ENCODE peak calls at places on chromosomes 1 and 21, in eight cellular contexts. L, R, Z, S, G, J, K and A are unnamed samples. For H3K4me1, the result is how much of the 10 kb centered on the place peaks cover.

GRCh38 chr21:9737871-9738520 is 783.4 kb upstream of the TPTE start:
- DNase-seq in L (no peak), R (no peak), Z (no peak), S (no peak), G (no peak), J (no peak), K (no peak), A (no peak)

GRCh38 chr1:102732927-102733326 is 375.4 kb downstream of the COL11A1 start:
- DNase-seq in L (no peak), R (no peak), Z (no peak), S (no peak), G (no peak), J (no peak), K (no peak), A (no peak)

GRCh38 chr1:63622847-63623566 is 29.8 kb downstream of the PGM1 start:
- DNase-seq in L (no peak), R (no peak), Z (no peak), S (no peak), G (no peak), J (no peak), K (no peak), A (no peak)

GRCh38 chr1:100036718-100037664 is 67.2 kb downstream of the SLC35A3 start:
- DNase-seq in L (no peak), R (peak), Z (no peak), S (no peak), G (no peak), J (no peak), K (no peak), A (no peak)

GRCh38 chr1:160407819-160408801 is 7.7 kb downstream of the VANGL2 start:
- DNase-seq in L (no peak), R (no peak), Z (no peak), S (no peak), G (no peak), J (no peak), K (no peak), A (peak)

GRCh38 chr1:12745992-12746323 is at the start of gene CFAP107:
- DNase-seq in L (no peak), R (no peak), Z (no peak), S (no peak), G (no peak), J (no peak), K (no peak), A (no peak)

GRCh38 chr1:148372731-148373130 is 110.4 kb downstream of the PPIAL4G start:
- DNase-seq in L (no peak), R (peak), Z (no peak), S (no peak), G (no peak), J (no peak), K (no peak), A (no peak)

GRCh38 chr1:76494807-76495206 is 372.5 kb upstream of the ST6GALNAC5 start:
- DNase-seq in L (no peak), R (no peak), Z (no peak), S (no peak), G (no peak), J (no peak), K (no peak), A (no peak)

GRCh38 chr1:56199060-56199459 is 380.3 kb downstream of the PLPP3 start:
- DNase-seq in L (no peak), R (no peak), Z (no peak), S (no peak), G (no peak), J (no peak), K (no peak), A (no peak)

GRCh38 chr1:239870194-239870593 is 221.5 kb upstream of the FMN2 start:
- DNase-seq in L (no peak), R (no peak), Z (no peak), S (no peak), G (no peak), J (no peak), K (no peak), A (no peak)

GRCh38 chr1:86938450-86938849 is 24.0 kb downstream of the HS2ST1 start:
- DNase-seq in L (no peak), R (no peak), Z (no peak), S (no peak), G (no peak), J (no peak), K (no peak), A (no peak)

GRCh38 chr1:86470859-86471258 is 2.1 kb downstream of the CLCA1 start:
- DNase-seq in L (no peak), R (no peak), Z (no peak), S (no peak), G (no peak), J (no peak), K (no peak), A (no peak)

GRCh38 chr1:64881281-64881680 is 85.1 kb downstream of the JAK1 start:
- DNase-seq in L (no peak), R (no peak), Z (no peak), S (no peak), G (no peak), J (no peak), K (no peak), A (no peak)

DNA sequence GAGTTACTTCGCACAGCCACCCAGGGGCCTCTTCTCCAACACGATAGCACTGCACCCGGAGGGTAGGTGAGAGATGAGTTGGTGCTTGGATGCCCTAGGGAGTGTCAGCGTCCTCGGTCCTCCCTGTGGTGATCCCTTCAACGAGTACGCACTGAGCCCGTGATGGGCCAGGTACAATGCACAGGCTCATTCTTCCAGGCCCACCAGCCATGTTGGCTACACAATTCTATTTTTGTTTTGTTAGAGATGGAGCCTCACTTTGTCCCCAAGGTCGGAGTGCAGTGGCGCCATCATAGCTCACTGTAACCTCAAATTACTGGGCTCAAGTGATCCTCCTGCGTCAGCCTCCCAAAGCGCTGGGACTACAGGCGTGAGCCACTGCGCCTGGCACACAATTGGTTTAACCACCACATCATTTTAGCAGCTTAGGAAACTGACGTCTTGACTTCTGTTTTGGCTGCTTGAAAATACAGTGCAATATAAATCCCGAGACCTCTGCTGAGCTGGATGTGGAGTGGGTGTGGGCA is 602 bp upstream of the SCMH1 start:
- DNase-seq in L (no peak), R (no peak), Z (no peak), S (no peak), G (no peak), J (no peak), K (no peak), A (no peak)
- TF ChIP-seq CTCF in L (no peak), R (no peak), Z (no peak), S (no peak), G (no peak), J (no peak), K (no peak), A (no peak)

DNA sequence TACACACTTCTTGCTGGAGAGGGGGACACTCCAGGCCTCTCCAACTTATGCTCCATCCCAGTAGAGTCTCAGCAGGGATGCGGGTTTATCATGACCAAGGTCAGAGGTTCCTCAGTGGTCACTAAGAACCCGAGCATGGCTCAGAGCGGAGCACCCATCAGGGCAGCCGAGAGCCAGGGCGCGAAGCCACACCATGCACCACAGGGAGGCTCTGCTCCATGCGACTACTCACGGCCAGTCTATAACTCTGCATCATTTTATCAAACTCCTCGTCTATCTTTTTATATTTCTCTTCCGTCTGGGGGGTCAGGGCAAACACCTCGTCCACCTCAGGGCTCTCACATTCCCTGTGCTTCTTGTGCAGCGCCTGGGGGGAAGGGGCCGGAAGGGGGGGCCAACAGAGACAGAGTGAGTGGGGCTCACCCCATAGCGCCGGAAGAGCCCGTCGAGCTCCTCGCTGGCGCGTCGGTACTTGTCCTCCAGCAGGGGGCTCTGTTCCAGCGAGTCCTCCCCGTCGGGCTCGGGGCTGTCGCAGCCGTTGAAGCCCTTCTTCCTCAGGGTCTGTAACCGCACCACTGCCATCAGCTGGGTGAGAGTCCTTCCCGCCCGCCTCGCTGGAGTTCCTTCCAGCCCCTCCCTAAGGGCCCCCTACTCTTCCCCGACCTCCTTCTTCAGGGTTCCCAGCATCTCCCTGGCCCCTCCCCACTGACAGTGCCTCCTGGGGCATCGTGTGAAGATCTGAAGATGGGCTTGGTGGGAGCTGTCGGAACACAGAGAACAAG is 20.0 kb downstream of the MEF2D start:
- DNase-seq in L (peak), R (no peak), Z (no peak), S (peak), G (peak), J (peak), K (peak), A (no peak)
- H3K4me1 ChIP-seq in L (under half), R (under half), Z (half or more), S (half or more), G (half or more), J (under half), K (half or more), A (under half)

DNA sequence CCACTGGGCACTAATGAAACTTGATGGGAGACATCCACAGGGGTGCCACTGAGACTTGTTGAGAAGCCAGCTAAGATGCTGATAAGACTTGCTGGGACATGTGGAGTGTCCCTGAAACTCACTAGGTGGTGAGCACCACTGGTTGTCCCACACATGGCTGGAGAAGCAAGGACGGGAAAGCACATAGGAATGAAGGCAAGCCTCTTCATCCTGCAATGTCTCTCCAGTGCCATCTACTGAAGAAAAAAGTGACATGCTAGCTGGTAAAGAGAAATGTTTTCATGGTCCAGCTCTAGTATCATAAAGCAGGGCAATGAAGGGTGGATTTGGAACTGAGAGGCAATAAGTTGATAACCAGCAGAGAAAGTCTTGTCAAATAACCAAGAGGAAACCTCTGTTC is 283.0 kb downstream of the PAPPA2 start:
- DNase-seq in L (no peak), R (peak), Z (no peak), S (no peak), G (no peak), J (no peak), K (no peak), A (no peak)
- TF ChIP-seq CTCF in L (no peak), R (peak), Z (no peak), S (no peak), G (peak), J (no peak), K (no peak), A (no peak)

DNA sequence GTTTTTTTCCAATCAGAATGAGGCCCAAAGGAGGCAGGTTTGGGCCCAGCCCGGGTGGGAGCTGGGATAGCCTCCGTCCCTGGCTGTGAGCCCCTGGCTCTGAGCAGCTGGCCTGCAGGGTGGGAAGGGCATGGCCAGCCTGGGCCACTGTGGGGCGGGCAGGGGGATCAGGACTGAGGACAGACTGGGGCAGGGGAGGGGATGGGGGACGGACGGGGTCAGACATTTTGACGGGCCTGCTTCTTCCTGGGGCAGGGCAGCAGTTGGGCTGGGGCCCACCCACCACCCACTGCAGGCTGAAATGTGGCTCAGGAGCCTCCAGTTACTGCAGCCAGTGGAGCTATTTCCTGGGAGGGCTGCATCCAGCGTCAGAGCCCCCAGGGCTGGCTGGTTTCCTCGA is 2.5 kb upstream of the SLC6A9 start:
- DNase-seq in L (no peak), R (no peak), Z (peak), S (no peak), G (no peak), J (no peak), K (peak), A (no peak)
- H3K4me1 ChIP-seq in L (under half), R (half or more), Z (half or more), S (under half), G (half or more), J (under half), K (half or more), A (under half)

GRCh38 chr1:42922687-42923366 is 35.8 kb downstream of the SLC2A1 start:
- DNase-seq in L (no peak), R (peak), Z (peak), S (no peak), G (no peak), J (no peak), K (no peak), A (no peak)

GRCh38 chr1:42926235-42926869 is 32.3 kb downstream of the SLC2A1 start:
- DNase-seq in L (no peak), R (no peak), Z (peak), S (no peak), G (no peak), J (no peak), K (no peak), A (no peak)

GRCh38 chr1:42923367-42924248 is 35.1 kb downstream of the SLC2A1 start:
- DNase-seq in L (no peak), R (no peak), Z (peak), S (no peak), G (no peak), J (no peak), K (no peak), A (no peak)

GRCh38 chr1:42925132-42925769 is 33.4 kb downstream of the SLC2A1 start:
- DNase-seq in L (no peak), R (no peak), Z (peak), S (no peak), G (no peak), J (no peak), K (no peak), A (no peak)

DNA sequence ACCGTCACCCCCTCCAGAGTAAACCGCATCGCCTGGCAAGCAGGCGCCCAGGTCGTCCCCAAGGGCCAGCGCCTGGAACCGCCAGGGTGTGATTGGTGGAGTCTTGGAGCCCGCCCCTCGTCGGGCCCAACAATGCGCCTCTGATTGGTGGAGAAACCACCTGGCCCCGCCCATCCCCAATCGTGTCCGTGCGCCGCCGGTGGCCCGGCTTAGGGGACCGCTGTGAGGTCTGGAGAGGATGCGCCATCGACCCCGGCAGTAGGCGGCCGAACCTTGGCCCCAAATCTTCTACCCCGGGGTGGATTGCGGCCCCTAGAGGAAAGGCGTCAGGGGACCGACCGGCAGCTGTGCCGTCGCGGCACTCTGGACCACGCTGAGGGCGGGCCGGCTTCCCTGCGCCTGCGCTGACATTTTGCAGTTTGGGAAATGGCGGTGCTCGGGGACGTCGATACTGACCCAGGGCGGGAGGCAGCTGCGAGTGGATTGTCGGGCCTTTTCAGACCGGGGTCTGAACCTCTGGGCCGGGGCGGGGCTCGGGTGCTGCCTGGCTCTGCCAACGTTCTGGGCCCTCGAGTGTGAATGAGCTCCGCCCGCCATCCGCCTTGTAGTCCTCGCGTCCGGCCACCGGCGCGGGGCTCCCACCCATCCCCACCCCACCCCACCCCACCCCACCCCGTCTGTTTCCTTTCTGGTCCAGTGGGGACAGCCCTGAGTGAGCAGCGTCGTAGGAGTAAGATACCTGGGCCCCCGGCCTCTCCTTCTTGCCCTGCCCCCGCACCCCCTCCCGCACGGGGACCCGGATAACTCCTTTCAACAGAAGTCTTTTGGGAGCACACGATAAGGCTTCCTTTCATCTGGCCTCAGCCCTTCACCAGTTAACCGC is 34.2 kb downstream of the SLC2A1 start:
- DNase-seq in L (peak), R (peak), Z (peak), S (peak), G (peak), J (peak), K (peak), A (peak)
- TF ChIP-seq CTCF in L (peak), R (peak), Z (no peak), S (peak), G (peak), J (no peak), K (no peak), A (no peak)